ENCODE peak calls at places on chromosome X, in four cellular contexts. L, T, Q and A are unnamed samples.

GRCh38 chrX:49309401-49309981 is 6.0 kb downstream of the GAGE10 start:
- DNase-seq in L (peak; percentile 51), T (no peak), Q (peak; percentile 13), A (no peak)

GRCh38 chrX:19889582-19890342 is 2.4 kb upstream of the SH3KBP1 start:
- DNase-seq in L (no peak), T (no peak), Q (peak; percentile 73), A (no peak)

GRCh38 chrX:97400492-97400891 is 516.8 kb downstream of the RPA4 start:
- DNase-seq in L (no peak), T (no peak), Q (no peak), A (no peak)

GRCh38 chrX:55783723-55784122 is 66.2 kb downstream of the RRAGB start:
- DNase-seq in L (no peak), T (no peak), Q (peak; percentile 31), A (no peak)

GRCh38 chrX:24341795-24342194 is 18.6 kb upstream of the SUPT20HL1 start:
- DNase-seq in L (no peak), T (no peak), Q (peak; percentile 91), A (no peak)

GRCh38 chrX:37331546-37331945 is 17.6 kb upstream of the PRRG1 start:
- DNase-seq in L (no peak), T (no peak), Q (no peak), A (no peak)

GRCh38 chrX:24146283-24146865 is 3.2 kb upstream of the ZFX start:
- DNase-seq in L (no peak), T (no peak), Q (no peak), A (no peak)

GRCh38 chrX:72621163-72621562 is 48.5 kb upstream of the HDAC8 start:
- DNase-seq in L (no peak), T (no peak), Q (no peak), A (no peak)

GRCh38 chrX:134883134-134883700 is 107.6 kb upstream of the SMIM10 start:
- DNase-seq in L (no peak), T (no peak), Q (no peak), A (no peak)

GRCh38 chrX:134885336-134886016 is 105.3 kb upstream of the SMIM10 start:
- DNase-seq in L (no peak), T (no peak), Q (peak; percentile 45), A (no peak)

GRCh38 chrX:134891652-134892051 is 99.1 kb upstream of the SMIM10 start:
- DNase-seq in L (no peak), T (no peak), Q (peak; percentile 47), A (no peak)

GRCh38 chrX:134880866-134881265 is 109.9 kb upstream of the SMIM10 start:
- DNase-seq in L (no peak), T (no peak), Q (peak; percentile 55), A (no peak)

GRCh38 chrX:134886201-134886600 is 104.6 kb upstream of the SMIM10 start:
- DNase-seq in L (no peak), T (no peak), Q (peak; percentile 18), A (no peak)
- H3K27ac ChIP-seq in L (no peak overlapping the region), T (no peak overlapping the region), Q (no peak overlapping the region), A (no peak overlapping the region)

DNA sequence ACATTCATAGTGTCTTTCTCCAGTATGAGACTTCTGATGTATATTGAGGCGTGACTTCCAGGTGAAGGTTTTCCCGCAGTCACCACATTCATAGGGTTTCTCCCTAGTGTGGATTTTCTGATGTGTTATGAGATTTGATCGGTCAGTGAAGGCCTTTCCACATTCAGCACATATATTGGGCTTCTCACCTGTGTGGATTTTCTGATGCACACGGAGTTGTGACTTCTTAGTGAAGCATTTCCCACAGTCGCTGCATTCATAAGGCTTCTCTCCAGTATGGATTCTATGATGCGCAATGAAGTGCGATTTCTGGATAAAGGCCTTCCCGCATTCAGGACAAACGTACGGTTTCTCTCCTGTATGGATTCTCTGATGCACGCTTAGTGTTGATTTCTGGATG is 35.4 kb downstream of the ZNF41 start:
- DNase-seq in L (no peak), T (no peak), Q (no peak), A (no peak)
- H3K27ac ChIP-seq in L (no peak overlapping the region), T (no peak overlapping the region), Q (no peak overlapping the region), A (no peak overlapping the region)

GRCh38 chrX:12309040-12309732 is 170.9 kb downstream of the FRMPD4 start:
- DNase-seq in L (no peak), T (no peak), Q (no peak), A (no peak)
- H3K27ac ChIP-seq in L (no peak overlapping the region), T (no peak overlapping the region), Q (no peak overlapping the region), A (no peak overlapping the region)

DNA sequence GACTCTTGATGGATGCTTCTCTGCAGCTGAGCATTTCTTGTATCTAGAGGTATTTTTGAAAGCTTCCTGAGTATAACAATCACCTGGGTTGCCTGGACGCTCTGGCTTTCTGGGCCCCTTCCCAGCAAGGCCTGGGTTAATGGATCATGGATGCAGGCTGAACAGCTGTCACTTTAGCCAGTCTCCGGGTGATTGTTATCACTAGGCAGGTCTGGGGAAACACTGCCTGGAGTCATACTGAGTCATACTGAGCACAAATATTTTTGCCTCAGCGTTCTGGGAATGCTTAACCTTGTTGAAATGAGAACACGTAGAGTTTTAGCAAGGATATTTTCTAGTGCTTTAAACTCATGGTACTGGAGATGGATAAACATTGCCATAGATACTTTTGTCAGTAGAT is 102.6 kb downstream of the PHEX start:
- DNase-seq in L (no peak), T (no peak), Q (peak; percentile 80), A (no peak)
- H3K27ac ChIP-seq in L (no peak overlapping the region), T (no peak overlapping the region), Q (peak overlapping the region; percentile 69), A (no peak overlapping the region)

GRCh38 chrX:41823402-41823801 is 99.4 kb downstream of the GPR82 start:
- DNase-seq in L (no peak), T (no peak), Q (peak; percentile 30), A (no peak)
- H3K27ac ChIP-seq in L (no peak overlapping the region), T (peak overlapping the region; percentile 52), Q (no peak overlapping the region), A (no peak overlapping the region)

DNA sequence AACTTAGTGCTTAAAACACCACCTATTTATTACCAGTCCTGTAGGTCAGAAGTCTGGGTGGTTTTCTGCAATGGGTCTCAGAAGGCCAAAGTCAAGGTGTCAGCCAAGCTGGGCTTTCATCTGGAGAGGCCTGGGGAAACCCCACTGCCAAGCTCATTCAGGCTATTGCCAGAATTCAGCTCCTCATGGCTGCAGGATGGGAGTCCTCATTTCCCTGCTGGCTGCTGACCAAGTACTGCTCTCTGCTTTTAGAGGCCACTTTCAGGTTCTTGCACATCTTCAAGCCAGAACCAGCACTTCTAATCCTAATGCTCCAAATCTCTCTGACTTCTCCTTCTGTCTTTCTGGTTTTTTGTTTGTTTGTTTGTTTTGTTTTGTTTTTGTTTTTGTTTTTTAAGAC is 109.3 kb downstream of the BCOR start:
- DNase-seq in L (no peak), T (no peak), Q (no peak), A (no peak)
- H3K27ac ChIP-seq in L (no peak overlapping the region), T (no peak overlapping the region), Q (no peak overlapping the region), A (no peak overlapping the region)